ENCODE peak calls at places on chromosome 7, in eight cellular contexts. One of them, this sample, is unnamed.

GRCh38 chr7:95950698-95951097 is 178.3 kb downstream of the DYNC1I1 start:
- DNase-seq in effector memory CD4-positive, alpha-beta T cell: no peak
- DNase-seq in adrenal gland: no peak
- DNase-seq in aorta: no peak
- DNase-seq in CD4-positive, alpha-beta memory T cell: no peak
- DNase-seq in GM23248: peak; percentile 70
- DNase-seq in right lobe of liver: no peak
- DNase-seq in PC-3: peak; percentile 34
- DNase-seq in this sample: no peak

GRCh38 chr7:77867208-77867915 is 68.8 kb downstream of the PHTF2 start:
- DNase-seq in effector memory CD4-positive, alpha-beta T cell: no peak
- DNase-seq in adrenal gland: no peak
- DNase-seq in aorta: no peak
- DNase-seq in CD4-positive, alpha-beta memory T cell: no peak
- DNase-seq in GM23248: no peak
- DNase-seq in right lobe of liver: no peak
- DNase-seq in PC-3: peak; percentile 5
- DNase-seq in this sample: peak; percentile 3

GRCh38 chr7:28940741-28941385 is 17.3 kb downstream of the TRIL start:
- DNase-seq in effector memory CD4-positive, alpha-beta T cell: no peak
- DNase-seq in adrenal gland: no peak
- DNase-seq in aorta: no peak
- DNase-seq in CD4-positive, alpha-beta memory T cell: no peak
- DNase-seq in GM23248: no peak
- DNase-seq in right lobe of liver: no peak
- DNase-seq in PC-3: no peak
- DNase-seq in this sample: no peak

GRCh38 chr7:34835901-34836300 is 177.9 kb downstream of the NPSR1 start:
- DNase-seq in effector memory CD4-positive, alpha-beta T cell: no peak
- DNase-seq in adrenal gland: no peak
- DNase-seq in aorta: no peak
- DNase-seq in CD4-positive, alpha-beta memory T cell: no peak
- DNase-seq in GM23248: no peak
- DNase-seq in right lobe of liver: no peak
- DNase-seq in PC-3: no peak
- DNase-seq in this sample: no peak

GRCh38 chr7:92134271-92135099 is at the start of gene CYP51A1:
- DNase-seq in effector memory CD4-positive, alpha-beta T cell: peak; percentile 90
- DNase-seq in adrenal gland: peak; percentile 95
- DNase-seq in aorta: peak; percentile 97
- DNase-seq in CD4-positive, alpha-beta memory T cell: peak; percentile 96
- DNase-seq in GM23248: peak; percentile 96
- DNase-seq in right lobe of liver: peak; percentile 96
- DNase-seq in PC-3: peak; percentile 84
- DNase-seq in this sample: peak; percentile 93

GRCh38 chr7:16921644-16922257 is 40.0 kb upstream of the AGR3 start:
- DNase-seq in effector memory CD4-positive, alpha-beta T cell: no peak
- DNase-seq in adrenal gland: no peak
- DNase-seq in aorta: no peak
- DNase-seq in CD4-positive, alpha-beta memory T cell: no peak
- DNase-seq in GM23248: peak; percentile 10
- DNase-seq in right lobe of liver: no peak
- DNase-seq in PC-3: peak; percentile 90
- DNase-seq in this sample: peak; percentile 52

GRCh38 chr7:519429-519973 is at the start of gene PDGFA:
- DNase-seq in effector memory CD4-positive, alpha-beta T cell: no peak
- DNase-seq in adrenal gland: peak; percentile 45
- DNase-seq in aorta: no peak
- DNase-seq in CD4-positive, alpha-beta memory T cell: no peak
- DNase-seq in GM23248: peak; percentile 67
- DNase-seq in right lobe of liver: no peak
- DNase-seq in PC-3: peak; percentile 51
- DNase-seq in this sample: peak; percentile 73

GRCh38 chr7:92763636-92764423 is 72.5 kb downstream of the CDK6 start:
- DNase-seq in effector memory CD4-positive, alpha-beta T cell: no peak
- DNase-seq in adrenal gland: peak; percentile 29
- DNase-seq in aorta: no peak
- DNase-seq in CD4-positive, alpha-beta memory T cell: no peak
- DNase-seq in GM23248: peak; percentile 78
- DNase-seq in right lobe of liver: no peak
- DNase-seq in PC-3: peak; percentile 95
- DNase-seq in this sample: peak; percentile 83

GRCh38 chr7:123712619-123713018 is 36.2 kb downstream of the WASL start:
- DNase-seq in effector memory CD4-positive, alpha-beta T cell: no peak
- DNase-seq in adrenal gland: no peak
- DNase-seq in aorta: no peak
- DNase-seq in CD4-positive, alpha-beta memory T cell: no peak
- DNase-seq in GM23248: peak; percentile 47
- DNase-seq in right lobe of liver: no peak
- DNase-seq in PC-3: no peak
- DNase-seq in this sample: no peak

GRCh38 chr7:146660839-146661238 is 544.2 kb downstream of the CNTNAP2 start:
- DNase-seq in effector memory CD4-positive, alpha-beta T cell: no peak
- DNase-seq in adrenal gland: no peak
- DNase-seq in aorta: no peak
- DNase-seq in CD4-positive, alpha-beta memory T cell: no peak
- DNase-seq in GM23248: no peak
- DNase-seq in right lobe of liver: no peak
- DNase-seq in PC-3: no peak
- DNase-seq in this sample: no peak

GRCh38 chr7:43647772-43648643 is 65.1 kb downstream of the STK17A start:
- DNase-seq in effector memory CD4-positive, alpha-beta T cell: no peak
- DNase-seq in adrenal gland: peak; percentile 88
- DNase-seq in aorta: peak; percentile 83
- DNase-seq in CD4-positive, alpha-beta memory T cell: peak; percentile 19
- DNase-seq in GM23248: peak; percentile 99
- DNase-seq in right lobe of liver: no peak
- DNase-seq in PC-3: peak; percentile 98
- DNase-seq in this sample: no peak

GRCh38 chr7:121798076-121798475 is 74.9 kb upstream of the PTPRZ1 start:
- DNase-seq in effector memory CD4-positive, alpha-beta T cell: no peak
- DNase-seq in adrenal gland: no peak
- DNase-seq in aorta: no peak
- DNase-seq in CD4-positive, alpha-beta memory T cell: no peak
- DNase-seq in GM23248: no peak
- DNase-seq in right lobe of liver: no peak
- DNase-seq in PC-3: no peak
- DNase-seq in this sample: no peak

GRCh38 chr7:53624391-53624790 is 589.0 kb downstream of the POM121L12 start:
- DNase-seq in effector memory CD4-positive, alpha-beta T cell: no peak
- DNase-seq in adrenal gland: no peak
- DNase-seq in aorta: no peak
- DNase-seq in CD4-positive, alpha-beta memory T cell: no peak
- DNase-seq in GM23248: no peak
- DNase-seq in right lobe of liver: no peak
- DNase-seq in PC-3: no peak
- DNase-seq in this sample: no peak

GRCh38 chr7:1755783-1756626 is 85.9 kb downstream of the ELFN1 start:
- DNase-seq in effector memory CD4-positive, alpha-beta T cell: no peak
- DNase-seq in adrenal gland: no peak
- DNase-seq in aorta: peak; percentile 34
- DNase-seq in CD4-positive, alpha-beta memory T cell: no peak
- DNase-seq in GM23248: no peak
- DNase-seq in right lobe of liver: no peak
- DNase-seq in PC-3: no peak
- DNase-seq in this sample: no peak

GRCh38 chr7:88566174-88566729 is 193.2 kb upstream of the ZNF804B start:
- DNase-seq in effector memory CD4-positive, alpha-beta T cell: no peak
- DNase-seq in adrenal gland: no peak
- DNase-seq in aorta: no peak
- DNase-seq in CD4-positive, alpha-beta memory T cell: no peak
- DNase-seq in GM23248: no peak
- DNase-seq in right lobe of liver: no peak
- DNase-seq in PC-3: no peak
- DNase-seq in this sample: no peak

GRCh38 chr7:41470081-41470480 is 232.8 kb downstream of the INHBA start:
- DNase-seq in effector memory CD4-positive, alpha-beta T cell: no peak
- DNase-seq in adrenal gland: no peak
- DNase-seq in aorta: no peak
- DNase-seq in CD4-positive, alpha-beta memory T cell: no peak
- DNase-seq in GM23248: no peak
- DNase-seq in right lobe of liver: no peak
- DNase-seq in PC-3: no peak
- DNase-seq in this sample: no peak

GRCh38 chr7:29228289-29229011 is 33.9 kb downstream of the CHN2 start:
- DNase-seq in effector memory CD4-positive, alpha-beta T cell: no peak
- DNase-seq in adrenal gland: no peak
- DNase-seq in aorta: no peak
- DNase-seq in CD4-positive, alpha-beta memory T cell: no peak
- DNase-seq in GM23248: no peak
- DNase-seq in right lobe of liver: peak; percentile 93
- DNase-seq in PC-3: no peak
- DNase-seq in this sample: no peak

GRCh38 chr7:134427896-134428295 is 31.0 kb downstream of the AKR1B1 start:
- DNase-seq in effector memory CD4-positive, alpha-beta T cell: no peak
- DNase-seq in adrenal gland: no peak
- DNase-seq in aorta: no peak
- DNase-seq in CD4-positive, alpha-beta memory T cell: no peak
- DNase-seq in GM23248: no peak
- DNase-seq in right lobe of liver: no peak
- DNase-seq in PC-3: no peak
- DNase-seq in this sample: no peak

GRCh38 chr7:711093-711966 is 15.2 kb upstream of the DNAAF5 start:
- DNase-seq in effector memory CD4-positive, alpha-beta T cell: no peak
- DNase-seq in adrenal gland: peak; percentile 15
- DNase-seq in aorta: peak; percentile 62
- DNase-seq in CD4-positive, alpha-beta memory T cell: no peak
- DNase-seq in GM23248: no peak
- DNase-seq in right lobe of liver: no peak
- DNase-seq in PC-3: no peak
- DNase-seq in this sample: no peak

GRCh38 chr7:682810-683209 is 43.7 kb upstream of the DNAAF5 start:
- DNase-seq in effector memory CD4-positive, alpha-beta T cell: no peak
- DNase-seq in adrenal gland: no peak
- DNase-seq in aorta: peak; percentile 36
- DNase-seq in CD4-positive, alpha-beta memory T cell: no peak
- DNase-seq in GM23248: no peak
- DNase-seq in right lobe of liver: peak; percentile 31
- DNase-seq in PC-3: no peak
- DNase-seq in this sample: no peak

GRCh38 chr7:25665346-25665745 is 437.1 kb upstream of the NPVF start:
- DNase-seq in effector memory CD4-positive, alpha-beta T cell: no peak
- DNase-seq in adrenal gland: no peak
- DNase-seq in aorta: no peak
- DNase-seq in CD4-positive, alpha-beta memory T cell: no peak
- DNase-seq in GM23248: peak; percentile 24
- DNase-seq in right lobe of liver: no peak
- DNase-seq in PC-3: no peak
- DNase-seq in this sample: no peak

GRCh38 chr7:120600607-120601006 is 257.3 kb downstream of the TSPAN12 start:
- DNase-seq in effector memory CD4-positive, alpha-beta T cell: no peak
- DNase-seq in adrenal gland: no peak
- DNase-seq in aorta: no peak
- DNase-seq in CD4-positive, alpha-beta memory T cell: no peak
- DNase-seq in GM23248: no peak
- DNase-seq in right lobe of liver: no peak
- DNase-seq in PC-3: no peak
- DNase-seq in this sample: no peak

GRCh38 chr7:102393467-102393866 is 2.7 kb upstream of the PRKRIP1 start:
- DNase-seq in effector memory CD4-positive, alpha-beta T cell: no peak
- DNase-seq in adrenal gland: no peak
- DNase-seq in aorta: no peak
- DNase-seq in CD4-positive, alpha-beta memory T cell: no peak
- DNase-seq in GM23248: no peak
- DNase-seq in right lobe of liver: no peak
- DNase-seq in PC-3: peak; percentile 12
- DNase-seq in this sample: peak; percentile 90

DNA sequence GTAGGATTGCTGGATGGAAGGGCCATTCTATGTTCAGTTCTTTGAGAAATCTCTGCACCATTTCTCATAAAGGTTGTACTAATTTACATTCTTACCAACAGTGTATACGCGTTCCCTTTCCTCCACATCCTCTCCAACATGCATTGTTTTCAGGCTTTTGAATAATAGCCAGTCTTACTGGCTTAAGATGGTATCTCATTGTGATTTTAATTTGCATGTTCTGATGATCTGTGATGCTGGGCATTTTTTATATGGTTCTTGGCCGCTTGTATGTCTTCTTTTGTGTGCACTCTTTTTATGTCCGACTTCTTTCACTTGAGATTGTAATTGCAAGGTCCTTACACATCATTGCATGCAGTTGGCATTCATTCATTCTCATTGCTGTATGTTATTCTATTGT is 11.7 kb downstream of the CLIP2 start:
- DNase-seq in effector memory CD4-positive, alpha-beta T cell: no peak
- DNase-seq in adrenal gland: no peak
- DNase-seq in aorta: no peak
- DNase-seq in CD4-positive, alpha-beta memory T cell: no peak
- DNase-seq in GM23248: no peak
- DNase-seq in right lobe of liver: no peak
- DNase-seq in PC-3: no peak
- DNase-seq in this sample: no peak
- H3K4me1 ChIP-seq in effector memory CD4-positive, alpha-beta T cell: peaks cover 2% of the 10 kb centered on the region
- H3K4me1 ChIP-seq in adrenal gland: no peaks in the 10 kb centered on the region
- H3K4me1 ChIP-seq in aorta: no peaks in the 10 kb centered on the region
- H3K4me1 ChIP-seq in CD4-positive, alpha-beta memory T cell: peaks cover 1% of the 10 kb centered on the region
- H3K4me1 ChIP-seq in GM23248: no peaks in the 10 kb centered on the region
- H3K4me1 ChIP-seq in right lobe of liver: no peaks in the 10 kb centered on the region
- H3K4me1 ChIP-seq in PC-3: peaks cover 1% of the 10 kb centered on the region
- H3K4me1 ChIP-seq in this sample: no peaks in the 10 kb centered on the region

GRCh38 chr7:30468791-30469190 is 9.8 kb downstream of the NOD1 start:
- DNase-seq in effector memory CD4-positive, alpha-beta T cell: no peak
- DNase-seq in adrenal gland: peak; percentile 49
- DNase-seq in aorta: no peak
- DNase-seq in CD4-positive, alpha-beta memory T cell: no peak
- DNase-seq in GM23248: peak; percentile 77
- DNase-seq in right lobe of liver: no peak
- DNase-seq in PC-3: no peak
- DNase-seq in this sample: no peak
- H3K4me1 ChIP-seq in effector memory CD4-positive, alpha-beta T cell: peaks cover 15% of the 10 kb centered on the region
- H3K4me1 ChIP-seq in adrenal gland: peaks cover 18% of the 10 kb centered on the region
- H3K4me1 ChIP-seq in aorta: peaks cover 2% of the 10 kb centered on the region
- H3K4me1 ChIP-seq in CD4-positive, alpha-beta memory T cell: peaks cover 42% of the 10 kb centered on the region
- H3K4me1 ChIP-seq in GM23248: peaks cover 80% of the 10 kb centered on the region
- H3K4me1 ChIP-seq in right lobe of liver: no peaks in the 10 kb centered on the region
- H3K4me1 ChIP-seq in PC-3: peaks cover 4% of the 10 kb centered on the region
- H3K4me1 ChIP-seq in this sample: no peaks in the 10 kb centered on the region

GRCh38 chr7:116224492-116225098 is 14.3 kb downstream of the TES start:
- DNase-seq in effector memory CD4-positive, alpha-beta T cell: no peak
- DNase-seq in adrenal gland: no peak
- DNase-seq in aorta: no peak
- DNase-seq in CD4-positive, alpha-beta memory T cell: peak; percentile 21
- DNase-seq in GM23248: no peak
- DNase-seq in right lobe of liver: no peak
- DNase-seq in PC-3: no peak
- DNase-seq in this sample: no peak
- H3K4me1 ChIP-seq in effector memory CD4-positive, alpha-beta T cell: peaks cover 51% of the 10 kb centered on the region
- H3K4me1 ChIP-seq in adrenal gland: no peaks in the 10 kb centered on the region
- H3K4me1 ChIP-seq in aorta: peaks cover 13% of the 10 kb centered on the region
- H3K4me1 ChIP-seq in CD4-positive, alpha-beta memory T cell: peaks cover 93% of the 10 kb centered on the region
- H3K4me1 ChIP-seq in GM23248: peaks cover 45% of the 10 kb centered on the region
- H3K4me1 ChIP-seq in right lobe of liver: no peaks in the 10 kb centered on the region
- H3K4me1 ChIP-seq in PC-3: peaks cover 49% of the 10 kb centered on the region
- H3K4me1 ChIP-seq in this sample: no peaks in the 10 kb centered on the region

DNA sequence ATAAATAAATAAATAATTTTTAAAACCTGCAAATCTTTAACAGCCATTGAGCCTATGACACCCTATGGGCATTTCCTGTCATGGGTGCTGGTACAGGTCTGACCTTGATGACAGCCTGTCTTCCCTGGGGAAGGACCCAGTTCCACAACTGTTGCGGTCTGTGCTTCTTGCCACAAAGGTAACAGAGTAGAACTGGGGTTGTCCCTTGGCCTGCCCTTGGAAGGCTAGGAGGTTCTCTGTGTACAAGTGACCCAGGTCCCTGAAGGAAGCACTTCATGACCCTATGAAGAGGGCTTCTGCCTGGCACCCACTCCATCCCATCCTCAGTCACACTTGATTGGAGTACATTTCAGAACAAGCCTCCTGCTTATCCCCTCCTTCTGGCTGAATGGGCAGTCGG is 66.9 kb downstream of the OGDH start:
- DNase-seq in effector memory CD4-positive, alpha-beta T cell: no peak
- DNase-seq in adrenal gland: no peak
- DNase-seq in aorta: no peak
- DNase-seq in CD4-positive, alpha-beta memory T cell: no peak
- DNase-seq in GM23248: no peak
- DNase-seq in right lobe of liver: no peak
- DNase-seq in PC-3: no peak
- DNase-seq in this sample: no peak
- H3K4me1 ChIP-seq in effector memory CD4-positive, alpha-beta T cell: no peaks in the 10 kb centered on the region
- H3K4me1 ChIP-seq in adrenal gland: peaks cover 6% of the 10 kb centered on the region
- H3K4me1 ChIP-seq in aorta: no peaks in the 10 kb centered on the region
- H3K4me1 ChIP-seq in CD4-positive, alpha-beta memory T cell: no peaks in the 10 kb centered on the region
- H3K4me1 ChIP-seq in GM23248: peaks cover 7% of the 10 kb centered on the region
- H3K4me1 ChIP-seq in right lobe of liver: no peaks in the 10 kb centered on the region
- H3K4me1 ChIP-seq in PC-3: no peaks in the 10 kb centered on the region
- H3K4me1 ChIP-seq in this sample: no peaks in the 10 kb centered on the region